ENCODE peak calls at places on chromosomes 7 and 10, in seven cellular contexts. L is lower lobe of right lung, N is tibial nerve, T is H1, G is dorsolateral prefrontal cortex, Z is HFF-Myc, W is brain microvascular endothelial cell. Q is an unnamed sample.

GRCh38 chr7:5634107-5634950 is 147.1 kb downstream of the RNF216 start:
- DNase-seq in G (peak), W (peak), Z (peak), T (peak), N (peak), L (no peak), Q (peak)

GRCh38 chr7:102991540-102992214 is 78.9 kb downstream of the LRRC17 start:
- DNase-seq in L (no peak), Z (peak), T (no peak), W (peak), N (no peak), G (no peak), Q (peak)

GRCh38 chr10:97474918-97475317 is 23.3 kb downstream of the MMS19 start:
- DNase-seq in L (no peak), G (no peak), Z (no peak), N (no peak), W (no peak), T (no peak), Q (no peak)

GRCh38 chr7:147578196-147578595 is 1012.4 kb upstream of the C7orf33 start:
- DNase-seq in W (no peak), N (no peak), Z (no peak), G (no peak), L (no peak), T (no peak), Q (peak)

GRCh38 chr7:125512373-125512772 is 582.7 kb upstream of the POT1 start:
- DNase-seq in Z (no peak), G (no peak), N (no peak), L (no peak), W (no peak), T (no peak), Q (no peak)

GRCh38 chr10:24793648-24794379 is 70.1 kb upstream of the ARHGAP21 start:
- DNase-seq in L (no peak), G (no peak), Z (no peak), N (no peak), W (peak), T (no peak), Q (peak)

GRCh38 chr10:97494151-97494550 is 4.1 kb downstream of the MMS19 start:
- DNase-seq in T (no peak), N (no peak), G (no peak), Z (no peak), W (no peak), L (no peak), Q (no peak)

GRCh38 chr10:97188234-97188847 is 2.6 kb upstream of the SLIT1 start:
- DNase-seq in T (no peak), Z (no peak), N (no peak), L (no peak), G (no peak), W (no peak), Q (no peak)

GRCh38 chr7:157010588-157011332 is at the start of gene MNX1:
- DNase-seq in T (peak), N (no peak), Z (no peak), G (no peak), L (peak), W (no peak), Q (no peak)

GRCh38 chr10:14659626-14660196 is 115.0 kb downstream of the FAM107B start:
- DNase-seq in Z (no peak), G (peak), T (no peak), N (no peak), W (no peak), L (peak), Q (no peak)

GRCh38 chr7:139821349-139822115 is 7.5 kb upstream of the TBXAS1 start:
- DNase-seq in G (no peak), L (no peak), N (no peak), W (no peak), Z (no peak), T (no peak), Q (no peak)

GRCh38 chr10:74589226-74589673 is 237.2 kb upstream of the KAT6B start:
- DNase-seq in W (peak), T (no peak), N (peak), Z (peak), L (peak), G (peak), Q (peak)

GRCh38 chr10:131205556-131205955 is 106.0 kb downstream of the TCERG1L start:
- DNase-seq in L (no peak), T (peak), Z (no peak), W (no peak), N (no peak), G (peak), Q (no peak)

GRCh38 chr10:71972746-71973695 is 8.8 kb downstream of the CHST3 start:
- DNase-seq in N (no peak), W (no peak), G (no peak), L (no peak), T (no peak), Z (no peak), Q (no peak)

GRCh38 chr7:5679741-5680473 is 101.6 kb downstream of the RNF216 start:
- DNase-seq in Z (no peak), N (no peak), G (peak), L (peak), T (no peak), W (no peak), Q (no peak)

GRCh38 chr7:17318146-17318545 is 19.7 kb downstream of the AHR start:
- DNase-seq in G (no peak), W (peak), Z (no peak), N (no peak), T (no peak), L (no peak), Q (peak)

GRCh38 chr7:69577221-69577620 is 21.1 kb upstream of the AUTS2 start:
- DNase-seq in N (no peak), Z (no peak), L (no peak), G (no peak), W (no peak), T (peak), Q (peak)

GRCh38 chr7:142549007-142549406 is 200.3 kb upstream of the PRSS1 start:
- DNase-seq in Z (no peak), W (no peak), T (no peak), N (no peak), L (no peak), G (no peak), Q (peak)

GRCh38 chr10:3666525-3667302 is 118.3 kb downstream of the KLF6 start:
- DNase-seq in L (peak), T (no peak), Z (no peak), G (no peak), N (no peak), W (no peak), Q (no peak)

GRCh38 chr10:80196270-80196949 is 8.9 kb downstream of the ANXA11 start:
- DNase-seq in T (no peak), L (peak), Z (no peak), W (peak), N (no peak), G (peak), Q (peak)

GRCh38 chr10:28674782-28675181 is 2.5 kb upstream of the BAMBI start:
- DNase-seq in N (no peak), G (no peak), Z (no peak), T (no peak), L (no peak), W (no peak), Q (no peak)

GRCh38 chr10:28664369-28664740 is 13.0 kb upstream of the BAMBI start:
- DNase-seq in T (no peak), N (no peak), L (no peak), W (peak), G (no peak), Z (no peak), Q (peak)

GRCh38 chr10:28666751-28667467 is 10.4 kb upstream of the BAMBI start:
- DNase-seq in L (no peak), T (no peak), G (no peak), N (no peak), W (no peak), Z (no peak), Q (no peak)

GRCh38 chr10:28668363-28669226 is 8.7 kb upstream of the BAMBI start:
- DNase-seq in W (peak), T (peak), G (no peak), Z (no peak), N (peak), L (peak), Q (no peak)

DNA sequence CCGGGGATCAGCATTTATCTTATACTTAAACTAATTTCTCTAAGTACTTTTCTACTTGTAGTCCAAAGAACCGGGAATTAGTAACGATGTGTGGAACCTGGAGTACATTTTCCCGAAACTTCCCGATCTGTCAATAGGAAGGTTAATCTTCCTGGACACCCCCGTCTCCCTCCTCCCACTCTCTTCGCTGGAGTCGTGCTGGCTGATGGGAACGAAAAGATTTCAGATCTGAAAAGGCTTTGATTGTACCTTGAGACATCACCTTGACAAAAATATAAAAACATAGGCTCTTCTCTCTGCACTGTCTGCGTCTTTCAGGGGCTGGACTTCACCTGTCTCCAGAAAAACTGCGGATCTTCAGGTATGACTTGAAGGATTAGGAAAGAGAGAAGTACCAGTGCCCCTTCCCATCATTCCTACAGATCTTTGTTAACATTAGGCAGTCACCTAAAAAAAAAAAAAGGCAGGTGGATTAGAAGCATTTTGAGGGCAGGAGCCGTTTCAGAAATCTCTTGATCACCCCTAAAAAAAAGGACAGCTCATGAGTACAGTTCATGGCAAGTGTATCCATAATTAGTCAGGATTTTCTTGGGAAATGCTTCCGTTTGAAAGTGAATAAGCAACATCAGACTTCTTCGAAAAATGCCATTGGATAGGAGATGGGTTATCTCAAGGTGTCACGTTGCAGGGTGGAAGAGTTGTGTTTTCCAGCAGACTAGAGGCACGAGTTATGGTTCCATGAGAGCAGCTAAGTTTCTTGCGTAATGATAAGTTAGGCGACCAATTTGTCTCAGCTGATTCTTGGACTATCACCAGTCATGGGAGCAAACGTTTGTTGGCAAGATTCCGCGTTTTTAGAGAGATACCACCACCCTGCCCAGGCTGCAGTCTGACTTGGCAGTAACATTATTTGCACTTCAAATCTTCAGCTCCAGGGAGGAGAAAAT is 7.8 kb upstream of the BAMBI start:
- DNase-seq in Z (no peak), N (no peak), W (no peak), L (no peak), G (no peak), T (no peak), Q (no peak)
- H3K4me3 ChIP-seq in Z (peak), N (peak), W (peak), L (peak), G (peak), T (peak), Q (peak)

GRCh38 chr7:71466448-71467145 is 334.7 kb downstream of the GALNT17 start:
- DNase-seq in L (no peak), G (no peak), W (no peak), Z (no peak), T (no peak), N (no peak), Q (no peak)
- H3K4me3 ChIP-seq in L (no peak), G (no peak), W (no peak), Z (no peak), T (no peak), N (no peak), Q (no peak)

DNA sequence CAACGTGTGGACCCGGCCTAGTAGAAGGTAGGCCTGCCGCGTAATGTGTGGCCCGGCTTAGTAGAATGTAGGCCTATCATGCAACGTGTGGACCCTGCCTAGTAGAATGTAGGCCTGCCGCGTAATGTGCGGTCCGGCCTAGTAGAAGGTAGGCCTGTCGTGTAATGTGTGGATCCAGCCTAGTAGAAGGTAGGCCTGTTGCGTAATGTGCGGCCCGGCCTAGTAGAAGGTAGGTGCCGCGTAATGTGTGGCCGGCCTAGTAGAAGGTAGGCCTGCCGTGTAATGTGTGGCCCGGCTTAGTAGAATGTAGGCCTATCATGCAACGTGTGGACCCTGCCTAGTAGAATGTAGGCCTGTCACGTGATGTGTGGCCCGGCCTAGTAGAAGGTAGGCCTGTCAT is 11.9 kb upstream of the GTPBP4 start:
- DNase-seq in W (no peak), L (no peak), G (no peak), T (no peak), Z (no peak), N (no peak), Q (no peak)
- H3K4me3 ChIP-seq in W (no peak), L (no peak), G (no peak), T (no peak), Z (no peak), N (no peak), Q (no peak)

GRCh38 chr7:115409682-115410426 is 488.0 kb downstream of the MDFIC start:
- DNase-seq in G (no peak), L (no peak), Z (no peak), N (no peak), W (no peak), T (no peak), Q (no peak)

GRCh38 chr7:115406216-115406615 is 484.3 kb downstream of the MDFIC start:
- DNase-seq in W (no peak), N (no peak), G (no peak), Z (no peak), L (no peak), T (no peak), Q (no peak)

GRCh38 chr7:115410427-115410805 is 488.5 kb downstream of the MDFIC start:
- DNase-seq in Z (no peak), L (no peak), T (no peak), G (no peak), N (no peak), W (no peak), Q (no peak)

DNA sequence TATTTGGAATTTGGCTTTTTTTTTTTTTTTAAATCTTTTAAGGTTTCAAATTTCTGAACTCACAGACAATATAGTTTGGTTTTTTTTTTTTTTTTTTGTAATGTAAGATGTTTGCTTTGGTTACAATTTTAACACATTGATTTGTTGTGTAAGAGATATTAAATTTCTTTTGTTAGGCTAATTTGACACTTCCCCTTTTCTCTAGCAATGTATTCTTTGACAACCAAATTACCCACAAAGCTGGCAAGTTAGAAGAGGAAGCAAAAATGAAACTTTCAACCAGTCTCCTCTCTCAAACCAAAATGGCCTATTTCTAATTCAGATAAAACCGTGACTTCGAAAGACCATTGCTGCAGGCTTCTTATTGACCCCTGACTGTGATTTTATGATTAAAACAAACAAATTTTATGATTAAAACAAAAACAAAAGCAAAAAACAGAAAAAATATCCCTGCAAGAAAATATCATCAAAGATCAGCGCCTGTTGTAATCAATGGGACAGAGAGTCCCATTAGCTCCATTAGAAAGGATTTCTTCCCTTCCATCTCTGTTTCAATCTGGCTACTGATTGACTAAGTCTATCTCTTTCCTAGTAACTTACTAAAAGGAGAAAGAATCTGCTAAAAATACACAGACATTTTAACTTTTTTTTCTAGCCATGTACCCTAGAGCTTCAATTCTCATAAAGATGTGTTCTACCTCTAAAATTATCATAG is 489.2 kb downstream of the MDFIC start:
- DNase-seq in L (no peak), Z (no peak), T (no peak), G (no peak), W (no peak), N (no peak), Q (no peak)
- H3K4me3 ChIP-seq in L (no peak), Z (no peak), T (no peak), G (no peak), W (no peak), N (no peak), Q (no peak)

GRCh38 chr7:151247016-151247580 is 1.4 kb downstream of the SMARCD3 start:
- DNase-seq in L (no peak), T (peak), N (no peak), G (peak), W (no peak), Z (no peak), Q (no peak)

GRCh38 chr7:151244871-151245346 is 3.6 kb downstream of the SMARCD3 start:
- DNase-seq in N (no peak), G (peak), W (no peak), L (peak), T (no peak), Z (no peak), Q (no peak)

GRCh38 chr7:151245360-151246160 is 2.9 kb downstream of the SMARCD3 start:
- DNase-seq in W (no peak), N (no peak), G (peak), T (peak), L (peak), Z (no peak), Q (no peak)

GRCh38 chr7:151247611-151248176 is 800 bp downstream of the SMARCD3 start:
- DNase-seq in T (peak), W (no peak), N (no peak), G (no peak), Z (no peak), L (peak), Q (no peak)

DNA sequence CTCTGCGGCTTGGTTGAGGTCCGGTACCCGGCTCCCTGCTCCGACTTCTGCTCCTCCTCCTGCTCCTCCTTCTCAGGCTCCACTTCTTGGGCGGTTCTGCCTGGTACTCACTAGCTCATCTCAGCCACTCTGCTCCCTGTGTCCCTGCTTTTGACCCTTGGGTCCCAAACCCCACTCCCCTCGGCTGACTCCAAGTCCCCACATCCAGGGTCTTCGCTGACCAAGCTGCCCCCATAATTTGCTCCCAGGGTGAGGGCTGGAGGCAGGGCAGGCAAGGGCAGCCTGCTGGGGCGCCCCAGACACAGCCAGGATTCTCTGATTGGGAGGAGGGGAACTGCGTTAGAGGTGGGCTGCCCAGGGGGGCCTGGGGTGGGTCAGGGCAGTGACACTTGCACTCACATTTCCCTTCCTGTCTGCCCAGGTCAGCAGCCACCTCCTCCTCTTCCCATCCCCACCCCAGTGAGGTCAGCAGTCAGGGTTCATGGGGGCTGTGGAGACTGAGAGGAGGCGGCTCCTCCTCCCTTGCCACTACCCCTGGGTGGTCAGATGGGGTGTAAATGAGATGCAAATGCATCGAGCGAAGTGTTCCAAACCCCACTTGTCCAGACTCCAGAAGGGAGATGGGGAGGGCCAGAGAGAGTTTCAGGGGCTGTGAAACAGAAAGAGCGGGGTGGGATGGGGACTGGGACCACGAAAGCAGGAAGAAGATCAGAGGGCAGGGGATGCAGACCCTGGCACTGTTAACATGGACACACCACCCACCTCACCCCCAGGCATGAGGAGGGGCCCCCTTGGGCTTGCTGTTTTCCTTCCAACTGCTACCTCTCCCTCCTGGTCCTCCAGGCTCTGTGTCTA is 2.1 kb downstream of the SMARCD3 start:
- DNase-seq in W (no peak), T (peak), L (peak), N (no peak), G (peak), Z (no peak), Q (no peak)
- H3K4me3 ChIP-seq in W (no peak), T (no peak), L (peak), N (no peak), G (peak), Z (peak), Q (peak)

Q was measured in AG10803.